ENCODE peak calls at places on chromosomes 4 and X, in eight cellular contexts. Y is HCT116, T is mesendoderm, L is IMR-90, M is neuronal stem cell, V is GM23248, C is MM.1S, H is mammary epithelial cell. P is an unnamed sample.

GRCh38 chr4:54224960-54225670 is 4.0 kb upstream of the PDGFRA start:
- DNase-seq in Y (no peak), T (peak), L (no peak), M (peak), V (no peak), C (no peak), H (no peak), P (no peak)

GRCh38 chrX:13894888-13895564 is 78.1 kb upstream of the GPM6B start:
- DNase-seq in Y (no peak), T (no peak), L (peak), M (no peak), V (peak), C (no peak), H (no peak), P (no peak)

GRCh38 chr4:6714954-6715353 is 1.0 kb upstream of the BLOC1S4 start:
- DNase-seq in Y (no peak), T (no peak), L (no peak), M (no peak), V (no peak), C (no peak), H (no peak), P (no peak)

GRCh38 chrX:33434256-33435092 is 223.1 kb upstream of the DMD start:
- DNase-seq in Y (no peak), T (peak), L (peak), M (peak), V (peak), C (peak), H (peak), P (peak)

GRCh38 chr4:139816856-139817255 is 151.2 kb downstream of the MGST2 start:
- DNase-seq in Y (no peak), T (peak), L (no peak), M (no peak), V (no peak), C (no peak), H (no peak), P (no peak)

GRCh38 chrX:134734343-134735001 is 76.2 kb upstream of the PLAC1 start:
- DNase-seq in Y (no peak), T (no peak), L (peak), M (no peak), V (no peak), C (no peak), H (no peak), P (no peak)

GRCh38 chrX:63755892-63756291 is 29.1 kb downstream of the ARHGEF9 start:
- DNase-seq in Y (no peak), T (no peak), L (no peak), M (no peak), V (no peak), C (no peak), H (no peak), P (no peak)

GRCh38 chrX:40108084-40108958 is 10.6 kb upstream of the BCOR start:
- DNase-seq in Y (no peak), T (peak), L (no peak), M (no peak), V (peak), C (no peak), H (no peak), P (no peak)

GRCh38 chr4:185358514-185359433 is 37.0 kb downstream of the LRP2BP start:
- DNase-seq in Y (no peak), T (peak), L (peak), M (peak), V (peak), C (no peak), H (no peak), P (no peak)

GRCh38 chr4:185201983-185202962 is 1.5 kb downstream of the CFAP97 start:
- DNase-seq in Y (no peak), T (peak), L (peak), M (no peak), V (peak), C (no peak), H (no peak), P (no peak)

GRCh38 chr4:2923141-2923551 is 40.1 kb downstream of the NOP14 start:
- DNase-seq in Y (no peak), T (peak), L (peak), M (no peak), V (no peak), C (no peak), H (peak), P (no peak)

GRCh38 chr4:118034061-118034785 is at the start of gene NDST3:
- DNase-seq in Y (peak), T (peak), L (peak), M (peak), V (peak), C (peak), H (peak), P (peak)

GRCh38 chrX:138073626-138074025 is 507.7 kb downstream of the ZIC3 start:
- DNase-seq in Y (no peak), T (no peak), L (no peak), M (no peak), V (no peak), C (no peak), H (no peak), P (no peak)

GRCh38 chr4:153023692-153024394 is 87.7 kb downstream of the FHDC1 start:
- DNase-seq in Y (no peak), T (no peak), L (no peak), M (no peak), V (no peak), C (no peak), H (peak), P (no peak)

GRCh38 chrX:98362630-98363029 is 1478.9 kb downstream of the RPA4 start:
- DNase-seq in Y (no peak), T (peak), L (no peak), M (no peak), V (no peak), C (no peak), H (no peak), P (no peak)

GRCh38 chr4:6852582-6852981 is 57.0 kb upstream of the TBC1D14 start:
- DNase-seq in Y (no peak), T (no peak), L (no peak), M (no peak), V (no peak), C (no peak), H (no peak), P (no peak)

GRCh38 chrX:3143043-3143799 is 102.0 kb downstream of the ARSF start:
- DNase-seq in Y (peak), T (peak), L (no peak), M (no peak), V (no peak), C (peak), H (no peak), P (peak)

GRCh38 chrX:129593137-129593536 is 53.1 kb downstream of the OCRL start:
- DNase-seq in Y (no peak), T (peak), L (peak), M (no peak), V (peak), C (peak), H (peak), P (no peak)

GRCh38 chr4:66014146-66014765 is 344.0 kb upstream of the EPHA5 start:
- DNase-seq in Y (no peak), T (peak), L (no peak), M (peak), V (no peak), C (no peak), H (no peak), P (no peak)

GRCh38 chrX:133005038-133005437 is 46.6 kb upstream of the HS6ST2 start:
- DNase-seq in Y (no peak), T (peak), L (peak), M (peak), V (peak), C (peak), H (peak), P (peak)

GRCh38 chr4:70687821-70688794 is at the start of gene UTP3:
- DNase-seq in Y (peak), T (peak), L (peak), M (peak), V (peak), C (peak), H (peak), P (peak)

GRCh38 chrX:101262590-101262989 is 28.5 kb downstream of the TAF7L start:
- DNase-seq in Y (no peak), T (no peak), L (no peak), M (no peak), V (no peak), C (no peak), H (no peak), P (no peak)

GRCh38 chr4:175386776-175387507 is 425.1 kb downstream of the GPM6A start:
- DNase-seq in Y (no peak), T (peak), L (no peak), M (no peak), V (no peak), C (no peak), H (no peak), P (no peak)

DNA sequence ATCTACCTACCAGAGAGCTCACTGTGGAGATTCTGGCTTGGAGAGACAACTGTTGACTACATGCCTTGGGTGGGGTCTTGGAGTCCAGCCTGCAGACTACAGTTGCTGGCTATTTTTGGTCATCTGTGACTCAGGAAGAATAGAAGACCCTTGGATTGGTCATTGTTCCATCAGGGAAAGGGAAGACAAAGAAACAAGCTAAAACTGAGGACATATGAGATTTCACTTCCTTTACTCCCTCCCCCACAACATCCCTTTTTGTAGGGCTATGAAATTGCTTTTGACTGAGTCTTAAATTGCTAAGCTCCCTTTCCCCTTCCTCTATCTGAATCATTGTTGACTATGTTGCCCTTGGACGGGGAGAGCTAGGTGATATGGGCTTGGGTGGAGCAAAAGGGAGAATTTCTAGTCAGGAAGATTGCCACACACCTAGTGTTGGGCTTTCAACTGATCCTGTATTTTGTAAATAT is 11.7 kb downstream of the MSN start:
- DNase-seq in Y (no peak), T (no peak), L (peak), M (no peak), V (peak), C (no peak), H (peak), P (no peak)
- H3K4me3 ChIP-seq in Y (no peak), T (no peak), L (no peak), M (no peak), V (peak), C (no peak), H (no peak), P (no peak)

GRCh38 chr4:1823545-1823932 is 30.4 kb downstream of the FGFR3 start:
- DNase-seq in Y (no peak), T (no peak), L (no peak), M (no peak), V (no peak), C (no peak), H (no peak), P (no peak)

GRCh38 chr4:1822568-1823544 is 29.8 kb downstream of the FGFR3 start:
- DNase-seq in Y (no peak), T (no peak), L (no peak), M (no peak), V (no peak), C (no peak), H (no peak), P (no peak)

GRCh38 chr4:1826531-1827350 is 29.2 kb downstream of the LETM1 start:
- DNase-seq in Y (no peak), T (no peak), L (no peak), M (no peak), V (no peak), C (no peak), H (no peak), P (no peak)

GRCh38 chr4:1825326-1825725 is 30.6 kb downstream of the LETM1 start:
- DNase-seq in Y (no peak), T (no peak), L (no peak), M (no peak), V (no peak), C (no peak), H (no peak), P (no peak)

GRCh38 chr4:1824746-1825145 is 31.2 kb downstream of the LETM1 start:
- DNase-seq in Y (no peak), T (no peak), L (no peak), M (no peak), V (no peak), C (no peak), H (no peak), P (no peak)
- H3K9ac ChIP-seq in Y (no peak), T (no peak), L (no peak), M (no peak), V (no peak), C (no peak), H (no peak), P (no peak)

DNA sequence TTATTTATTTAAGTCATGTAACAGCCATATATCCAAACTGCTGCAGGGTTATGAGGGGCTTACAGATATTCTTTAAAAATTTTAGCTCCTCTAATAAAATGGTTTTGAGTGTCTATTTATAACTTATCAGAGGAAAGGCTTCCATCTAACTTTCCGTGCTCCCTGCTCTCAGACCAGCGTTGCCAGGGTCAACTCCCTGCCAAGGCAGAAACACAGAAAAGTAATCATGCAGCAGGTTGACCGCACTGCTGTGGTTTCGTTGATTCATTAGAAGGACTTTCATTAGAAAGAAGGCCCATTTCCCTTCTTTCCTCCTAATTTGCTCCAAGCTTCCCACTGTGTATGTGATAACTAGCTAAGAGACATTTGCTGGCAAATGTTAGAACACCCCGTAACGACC is 33.9 kb downstream of the BCLAF3 start:
- DNase-seq in Y (no peak), T (no peak), L (no peak), M (no peak), V (no peak), C (no peak), H (no peak), P (no peak)
- H3K4me2 ChIP-seq in Y (no peak), T (no peak), L (no peak), M (no peak), V (no peak), C (no peak), H (no peak), P (no peak)

GRCh38 chr4:151013491-151013890 is 1.6 kb downstream of the LRBA start:
- DNase-seq in Y (no peak), T (no peak), L (no peak), M (no peak), V (peak), C (no peak), H (no peak), P (no peak)
- H3K4me3 ChIP-seq in Y (peak), T (no peak), L (no peak), M (no peak), V (peak), C (peak), H (peak), P (peak)

GRCh38 chr4:177313263-177313662 is 3.6 kb downstream of the NEIL3 start:
- DNase-seq in Y (no peak), T (no peak), L (peak), M (no peak), V (peak), C (no peak), H (no peak), P (no peak)

GRCh38 chr4:177309525-177310371 is at the start of gene NEIL3:
- DNase-seq in Y (peak), T (peak), L (peak), M (peak), V (peak), C (peak), H (peak), P (peak)

GRCh38 chr4:177308125-177308524 is 1.5 kb upstream of the NEIL3 start:
- DNase-seq in Y (no peak), T (no peak), L (peak), M (no peak), V (peak), C (no peak), H (peak), P (peak)

GRCh38 chr4:177308842-177309524 is 691 bp upstream of the NEIL3 start:
- DNase-seq in Y (no peak), T (no peak), L (no peak), M (no peak), V (no peak), C (peak), H (no peak), P (peak)
- H3K9ac ChIP-seq in Y (peak), T (no peak), L (no peak), M (no peak), V (peak), C (peak), H (no peak), P (peak)

P was measured in DND-41.